ENCODE peak calls at places on chromosomes 2 and 18, in seven cellular contexts. One of them, this sample, is unnamed. For H3K27me3, the result is how much of the 10 kb centered on the place peaks cover.

GRCh38 chr2:7812231-7812995 is 869.4 kb upstream of the ID2 start:
- DNase-seq in ovary: no peak
- DNase-seq in body of pancreas: no peak
- DNase-seq in colonic mucosa: no peak
- DNase-seq in heart left ventricle: no peak
- DNase-seq in hepatocyte: no peak
- DNase-seq in astrocyte: peak
- DNase-seq in this sample: no peak

GRCh38 chr2:1653137-1653789 is 91.1 kb downstream of the PXDN start:
- DNase-seq in body of pancreas: peak
- DNase-seq in astrocyte: peak
- DNase-seq in heart left ventricle: no peak
- DNase-seq in ovary: peak
- DNase-seq in hepatocyte: no peak
- DNase-seq in colonic mucosa: no peak
- DNase-seq in this sample: peak

GRCh38 chr2:55883339-55883738 is 40.2 kb downstream of the EFEMP1 start:
- DNase-seq in hepatocyte: no peak
- DNase-seq in colonic mucosa: no peak
- DNase-seq in body of pancreas: no peak
- DNase-seq in astrocyte: peak
- DNase-seq in heart left ventricle: no peak
- DNase-seq in ovary: peak
- DNase-seq in this sample: peak

GRCh38 chr2:168773719-168774521 is 28.5 kb upstream of the NOSTRIN start:
- DNase-seq in heart left ventricle: peak
- DNase-seq in astrocyte: peak
- DNase-seq in colonic mucosa: peak
- DNase-seq in ovary: peak
- DNase-seq in hepatocyte: peak
- DNase-seq in body of pancreas: peak
- DNase-seq in this sample: peak

GRCh38 chr18:47932170-47932569 is 1.7 kb upstream of the SMAD2 start:
- DNase-seq in body of pancreas: no peak
- DNase-seq in ovary: no peak
- DNase-seq in colonic mucosa: no peak
- DNase-seq in hepatocyte: no peak
- DNase-seq in heart left ventricle: no peak
- DNase-seq in astrocyte: no peak
- DNase-seq in this sample: no peak

GRCh38 chr18:44143054-44143453 is 537.6 kb upstream of the SETBP1 start:
- DNase-seq in hepatocyte: no peak
- DNase-seq in body of pancreas: no peak
- DNase-seq in colonic mucosa: no peak
- DNase-seq in astrocyte: peak
- DNase-seq in heart left ventricle: no peak
- DNase-seq in ovary: no peak
- DNase-seq in this sample: no peak

GRCh38 chr2:160736629-160737028 is 243.0 kb upstream of the RBMS1 start:
- DNase-seq in heart left ventricle: no peak
- DNase-seq in astrocyte: peak
- DNase-seq in hepatocyte: no peak
- DNase-seq in colonic mucosa: no peak
- DNase-seq in body of pancreas: no peak
- DNase-seq in ovary: no peak
- DNase-seq in this sample: no peak

GRCh38 chr2:201939366-201939985 is 94.2 kb upstream of the FZD7 start:
- DNase-seq in colonic mucosa: no peak
- DNase-seq in body of pancreas: no peak
- DNase-seq in astrocyte: peak
- DNase-seq in ovary: peak
- DNase-seq in hepatocyte: no peak
- DNase-seq in heart left ventricle: no peak
- DNase-seq in this sample: no peak

GRCh38 chr18:13446581-13447470 is 228.3 kb downstream of the LDLRAD4 start:
- DNase-seq in body of pancreas: no peak
- DNase-seq in heart left ventricle: peak
- DNase-seq in hepatocyte: no peak
- DNase-seq in colonic mucosa: no peak
- DNase-seq in ovary: no peak
- DNase-seq in astrocyte: no peak
- DNase-seq in this sample: peak

GRCh38 chr2:58571181-58571852 is 330.2 kb upstream of the FANCL start:
- DNase-seq in colonic mucosa: peak
- DNase-seq in body of pancreas: peak
- DNase-seq in hepatocyte: peak
- DNase-seq in ovary: no peak
- DNase-seq in astrocyte: peak
- DNase-seq in heart left ventricle: no peak
- DNase-seq in this sample: no peak

GRCh38 chr2:12282780-12283695 is 433.7 kb upstream of the TRIB2 start:
- DNase-seq in ovary: no peak
- DNase-seq in heart left ventricle: no peak
- DNase-seq in hepatocyte: no peak
- DNase-seq in colonic mucosa: no peak
- DNase-seq in astrocyte: no peak
- DNase-seq in body of pancreas: no peak
- DNase-seq in this sample: no peak

GRCh38 chr18:61690418-61691138 is 202.2 kb downstream of the RNF152 start:
- DNase-seq in ovary: no peak
- DNase-seq in colonic mucosa: peak
- DNase-seq in body of pancreas: peak
- DNase-seq in heart left ventricle: no peak
- DNase-seq in hepatocyte: no peak
- DNase-seq in astrocyte: no peak
- DNase-seq in this sample: no peak

GRCh38 chr18:76859474-76860339 is 37.4 kb downstream of the ZNF236 start:
- DNase-seq in heart left ventricle: no peak
- DNase-seq in hepatocyte: no peak
- DNase-seq in body of pancreas: no peak
- DNase-seq in ovary: no peak
- DNase-seq in astrocyte: no peak
- DNase-seq in colonic mucosa: no peak
- DNase-seq in this sample: no peak

GRCh38 chr2:118222643-118223486 is 134.6 kb downstream of the INSIG2 start:
- DNase-seq in ovary: no peak
- DNase-seq in astrocyte: no peak
- DNase-seq in body of pancreas: no peak
- DNase-seq in colonic mucosa: no peak
- DNase-seq in hepatocyte: no peak
- DNase-seq in heart left ventricle: no peak
- DNase-seq in this sample: no peak

GRCh38 chr2:118223487-118224136 is 135.3 kb downstream of the INSIG2 start:
- DNase-seq in ovary: no peak
- DNase-seq in colonic mucosa: no peak
- DNase-seq in astrocyte: no peak
- DNase-seq in heart left ventricle: no peak
- DNase-seq in hepatocyte: no peak
- DNase-seq in body of pancreas: no peak
- DNase-seq in this sample: no peak

GRCh38 chr2:118224888-118225264 is 136.6 kb downstream of the INSIG2 start:
- DNase-seq in colonic mucosa: no peak
- DNase-seq in hepatocyte: no peak
- DNase-seq in ovary: no peak
- DNase-seq in heart left ventricle: no peak
- DNase-seq in body of pancreas: no peak
- DNase-seq in astrocyte: no peak
- DNase-seq in this sample: no peak

GRCh38 chr2:118221952-118222594 is 133.8 kb downstream of the INSIG2 start:
- DNase-seq in body of pancreas: peak
- DNase-seq in colonic mucosa: peak
- DNase-seq in heart left ventricle: no peak
- DNase-seq in ovary: no peak
- DNase-seq in astrocyte: peak
- DNase-seq in hepatocyte: peak
- DNase-seq in this sample: no peak

DNA sequence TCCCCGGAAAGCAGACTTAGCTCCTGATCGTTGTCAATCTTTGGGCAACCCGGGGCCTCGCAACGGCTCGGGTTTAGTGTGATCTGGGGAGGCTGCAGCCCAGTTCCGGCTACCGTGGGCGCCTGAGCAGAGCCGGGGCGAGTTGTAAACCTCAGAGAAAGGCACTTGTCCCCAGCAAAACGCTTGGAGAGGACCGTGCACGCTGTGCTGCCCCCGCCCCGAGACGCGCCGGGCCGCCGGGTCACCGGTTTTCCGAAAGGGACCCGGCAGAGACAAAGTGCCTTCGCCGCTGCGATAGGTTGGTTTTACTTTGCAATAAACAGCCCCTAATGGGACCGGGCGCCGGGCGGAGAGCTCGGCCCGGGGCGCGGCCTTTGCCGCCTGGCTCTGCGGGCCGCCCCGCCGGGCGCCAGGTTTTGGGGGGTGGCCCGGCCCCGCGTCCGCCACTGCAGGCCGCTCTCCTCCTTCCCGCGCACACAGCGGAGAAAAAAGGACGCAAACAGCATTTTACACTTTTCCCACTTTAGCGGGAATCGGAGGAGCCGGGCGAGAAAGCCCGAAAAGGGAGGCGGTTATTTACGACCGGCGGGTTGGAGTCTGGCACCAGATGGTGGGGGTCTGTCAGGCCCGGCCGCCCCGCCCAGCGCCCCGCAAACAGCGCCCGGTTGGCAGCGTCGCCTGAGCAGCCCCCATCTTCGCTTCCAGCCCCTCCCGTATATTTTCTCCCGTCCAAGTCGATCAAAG is 136.0 kb downstream of the INSIG2 start:
- DNase-seq in hepatocyte: peak
- DNase-seq in ovary: peak
- DNase-seq in astrocyte: no peak
- DNase-seq in colonic mucosa: peak
- DNase-seq in heart left ventricle: peak
- DNase-seq in body of pancreas: peak
- DNase-seq in this sample: no peak
- H3K27me3 ChIP-seq in hepatocyte: half or more
- H3K27me3 ChIP-seq in ovary: under half
- H3K27me3 ChIP-seq in astrocyte: half or more
- H3K27me3 ChIP-seq in colonic mucosa: half or more
- H3K27me3 ChIP-seq in heart left ventricle: under half
- H3K27me3 ChIP-seq in body of pancreas: under half
- H3K27me3 ChIP-seq in this sample: under half

GRCh38 chr2:60583604-60584003 is 30.1 kb upstream of the BCL11A start:
- DNase-seq in colonic mucosa: no peak
- DNase-seq in astrocyte: no peak
- DNase-seq in hepatocyte: no peak
- DNase-seq in ovary: no peak
- DNase-seq in heart left ventricle: no peak
- DNase-seq in body of pancreas: no peak
- DNase-seq in this sample: no peak

GRCh38 chr2:60577884-60578283 is 24.4 kb upstream of the BCL11A start:
- DNase-seq in colonic mucosa: no peak
- DNase-seq in hepatocyte: no peak
- DNase-seq in ovary: no peak
- DNase-seq in heart left ventricle: no peak
- DNase-seq in astrocyte: no peak
- DNase-seq in body of pancreas: no peak
- DNase-seq in this sample: no peak

GRCh38 chr2:60586081-60586480 is 32.6 kb upstream of the BCL11A start:
- DNase-seq in body of pancreas: no peak
- DNase-seq in astrocyte: no peak
- DNase-seq in ovary: no peak
- DNase-seq in colonic mucosa: no peak
- DNase-seq in heart left ventricle: no peak
- DNase-seq in hepatocyte: no peak
- DNase-seq in this sample: no peak

GRCh38 chr2:60585276-60585675 is 31.8 kb upstream of the BCL11A start:
- DNase-seq in ovary: no peak
- DNase-seq in hepatocyte: no peak
- DNase-seq in heart left ventricle: no peak
- DNase-seq in colonic mucosa: no peak
- DNase-seq in body of pancreas: no peak
- DNase-seq in astrocyte: no peak
- DNase-seq in this sample: no peak

DNA sequence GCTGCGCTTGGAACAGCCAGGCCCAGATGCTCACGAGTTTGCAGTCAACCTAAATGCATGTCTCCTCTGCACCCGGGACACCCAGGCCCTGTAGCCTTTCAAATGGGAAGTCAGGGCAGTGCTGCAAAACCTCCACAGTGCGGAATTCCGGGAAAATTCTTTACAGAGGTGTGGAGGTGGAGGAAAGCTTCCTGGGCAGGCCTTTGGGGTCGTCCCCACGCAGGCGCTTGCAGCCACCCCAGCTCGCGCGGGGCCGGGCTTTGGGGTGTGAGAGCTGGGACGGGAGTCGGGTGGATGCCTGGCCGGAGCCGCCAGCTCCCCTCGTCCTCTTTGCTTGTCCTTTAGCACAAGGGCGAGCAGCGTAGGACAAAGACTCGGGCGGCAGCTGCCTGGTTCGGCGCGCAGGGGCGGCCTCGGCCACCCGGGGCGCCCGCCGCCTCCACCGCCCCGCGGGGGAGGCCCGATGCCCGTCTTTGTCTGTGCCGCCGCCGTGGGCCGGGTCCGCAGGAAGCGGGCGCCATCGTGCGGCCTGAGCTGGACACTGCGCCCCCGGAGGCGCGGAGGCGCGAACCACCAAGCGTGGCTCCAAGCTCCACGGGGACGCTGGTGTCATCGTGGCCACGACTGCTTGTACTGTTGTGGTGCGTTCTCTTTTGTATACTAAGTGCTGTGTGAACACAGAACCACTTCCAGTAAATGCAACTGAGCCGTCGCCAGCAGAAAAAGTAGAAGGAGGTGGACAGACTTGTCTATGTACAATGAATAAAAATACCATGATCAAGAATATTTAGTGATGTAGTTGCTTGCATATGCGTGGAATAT is 28.2 kb upstream of the BCL11A start:
- DNase-seq in colonic mucosa: peak
- DNase-seq in ovary: peak
- DNase-seq in hepatocyte: peak
- DNase-seq in heart left ventricle: peak
- DNase-seq in astrocyte: peak
- DNase-seq in body of pancreas: peak
- DNase-seq in this sample: peak
- H3K27ac ChIP-seq in colonic mucosa: no peak
- H3K27ac ChIP-seq in ovary: no peak
- H3K27ac ChIP-seq in hepatocyte: no peak
- H3K27ac ChIP-seq in heart left ventricle: no peak
- H3K27ac ChIP-seq in astrocyte: no peak
- H3K27ac ChIP-seq in body of pancreas: no peak
- H3K27ac ChIP-seq in this sample: no peak

DNA sequence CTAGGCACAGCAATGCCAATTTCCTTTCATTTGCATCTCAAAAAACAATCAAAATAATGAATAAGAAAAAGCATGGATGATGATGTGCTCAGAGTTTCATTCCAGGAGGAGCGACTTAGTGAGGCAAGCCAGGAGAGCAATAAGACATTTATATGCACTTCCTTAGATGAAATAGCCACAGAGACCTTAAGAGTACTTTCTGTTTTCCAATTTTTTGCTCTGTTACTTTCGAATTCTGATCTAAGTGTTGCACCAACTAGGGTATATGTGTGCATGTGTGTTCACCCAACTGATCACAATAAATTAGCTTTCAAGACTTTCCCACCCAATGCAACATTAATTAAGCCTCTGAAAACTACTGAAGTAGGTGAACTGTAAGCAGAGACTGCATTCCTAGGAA is 709 bp downstream of the RAB27B start:
- DNase-seq in heart left ventricle: no peak
- DNase-seq in astrocyte: no peak
- DNase-seq in colonic mucosa: no peak
- DNase-seq in ovary: no peak
- DNase-seq in body of pancreas: no peak
- DNase-seq in hepatocyte: no peak
- DNase-seq in this sample: no peak
- H3K4me3 ChIP-seq in heart left ventricle: peak
- H3K4me3 ChIP-seq in astrocyte: peak
- H3K4me3 ChIP-seq in colonic mucosa: peak
- H3K4me3 ChIP-seq in ovary: peak
- H3K4me3 ChIP-seq in body of pancreas: peak
- H3K4me3 ChIP-seq in hepatocyte: peak
- H3K4me3 ChIP-seq in this sample: peak

GRCh38 chr2:74507145-74507925 is at the start of gene PCGF1:
- DNase-seq in ovary: peak
- DNase-seq in heart left ventricle: peak
- DNase-seq in astrocyte: peak
- DNase-seq in body of pancreas: peak
- DNase-seq in colonic mucosa: peak
- DNase-seq in hepatocyte: peak
- DNase-seq in this sample: peak
- H3K27me3 ChIP-seq in ovary: under half
- H3K27me3 ChIP-seq in heart left ventricle: under half
- H3K27me3 ChIP-seq in astrocyte: under half
- H3K27me3 ChIP-seq in body of pancreas: under half
- H3K27me3 ChIP-seq in colonic mucosa: under half
- H3K27me3 ChIP-seq in hepatocyte: under half
- H3K27me3 ChIP-seq in this sample: under half